ENCODE peak calls at places on chromosomes 6 and 20, in eight cellular contexts. E is breast epithelium, S is stomach, W is sigmoid colon, V is GM12891, G is spleen, A is upper lobe of left lung, B is transverse colon. X is an unnamed sample.

GRCh38 chr6:11272491-11273192 is 40.2 kb upstream of the NEDD9 start:
- DNase-seq in E (no peak), S (no peak), W (no peak), V (no peak), G (no peak), A (no peak), B (no peak), X (no peak)

GRCh38 chr20:53718622-53719021 is 125.0 kb upstream of the ZNF217 start:
- DNase-seq in E (no peak), S (no peak), W (no peak), V (no peak), G (no peak), A (no peak), B (no peak), X (no peak)

GRCh38 chr20:23995905-23996666 is 7.5 kb upstream of the GGTLC1 start:
- DNase-seq in E (no peak), S (peak; percentile 59), W (no peak), V (no peak), G (no peak), A (peak; percentile 48), B (peak; percentile 42), X (no peak)

GRCh38 chr6:134689676-134690447 is 260.0 kb downstream of the ALDH8A1 start:
- DNase-seq in E (no peak), S (peak; percentile 65), W (no peak), V (no peak), G (no peak), A (no peak), B (no peak), X (no peak)

GRCh38 chr6:31175961-31176360 is 5.5 kb upstream of the POU5F1 start:
- DNase-seq in E (no peak), S (no peak), W (no peak), V (no peak), G (no peak), A (no peak), B (no peak), X (no peak)

GRCh38 chr6:3623451-3624267 is 127.9 kb downstream of the PXDC1 start:
- DNase-seq in E (peak; percentile 40), S (no peak), W (no peak), V (no peak), G (peak; percentile 33), A (no peak), B (no peak), X (no peak)

GRCh38 chr6:148548065-148548748 is 198.6 kb upstream of the UST start:
- DNase-seq in E (no peak), S (no peak), W (no peak), V (no peak), G (no peak), A (no peak), B (no peak), X (no peak)

GRCh38 chr6:145647602-145648001 is 87.7 kb downstream of the EPM2A start:
- DNase-seq in E (no peak), S (no peak), W (no peak), V (no peak), G (no peak), A (no peak), B (no peak), X (no peak)

GRCh38 chr6:31821301-31822037 is 6.1 kb upstream of the HSPA1B start:
- DNase-seq in E (no peak), S (peak; percentile 84), W (peak; percentile 89), V (peak; percentile 59), G (peak; percentile 92), A (peak; percentile 80), B (peak; percentile 95), X (peak; percentile 67)

GRCh38 chr6:142377112-142377848 is 75.5 kb downstream of the ADGRG6 start:
- DNase-seq in E (no peak), S (peak; percentile 42), W (no peak), V (no peak), G (no peak), A (no peak), B (no peak), X (no peak)

GRCh38 chr6:136761227-136761922 is 30.9 kb downstream of the MAP3K5 start:
- DNase-seq in E (peak; percentile 57), S (no peak), W (no peak), V (no peak), G (peak; percentile 78), A (peak; percentile 35), B (no peak), X (no peak)

GRCh38 chr20:47642624-47643023 is 140.9 kb downstream of the NCOA3 start:
- DNase-seq in E (no peak), S (no peak), W (no peak), V (no peak), G (no peak), A (no peak), B (no peak), X (no peak)

DNA sequence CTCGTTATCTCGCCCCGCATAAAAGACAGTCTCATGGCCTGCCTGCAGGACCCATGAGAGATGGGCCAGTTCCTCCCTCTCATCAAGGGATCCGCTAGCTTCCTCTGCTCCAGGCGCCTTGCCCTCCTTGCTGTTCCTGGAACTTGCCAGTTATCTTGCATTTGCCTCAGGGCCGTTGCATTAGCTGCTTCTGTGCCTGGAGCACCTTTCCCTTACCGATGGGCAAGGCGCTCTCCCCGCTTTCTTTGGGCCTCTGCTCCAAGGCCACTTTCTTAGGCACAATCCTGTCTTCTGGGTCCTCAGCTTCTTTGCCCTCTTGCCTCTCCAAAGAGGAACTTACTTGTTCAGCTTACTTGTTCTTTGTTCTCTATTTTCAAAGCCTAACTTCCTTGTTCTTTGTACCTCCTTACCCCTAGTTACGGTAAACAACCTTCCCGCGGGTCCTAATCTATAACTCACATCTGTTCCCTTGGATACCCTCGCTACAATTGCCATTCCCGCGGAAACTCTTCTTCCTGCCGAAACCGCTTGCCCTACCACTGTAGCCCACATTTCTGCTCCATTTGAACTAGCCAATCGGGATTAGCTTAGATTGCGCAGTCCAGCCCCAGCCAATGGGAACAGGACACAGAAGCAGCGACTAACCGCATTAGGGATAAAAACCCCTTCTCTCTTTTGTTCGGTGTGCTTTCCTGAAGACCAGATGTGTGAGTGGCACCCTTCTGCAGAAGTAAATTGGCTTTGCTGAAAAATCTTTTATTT is 887 bp upstream of the NSFL1C start:
- DNase-seq in E (no peak), S (peak; percentile 69), W (no peak), V (no peak), G (peak; percentile 84), A (peak; percentile 48), B (peak; percentile 65), X (no peak)
- TF ChIP-seq POLR2AphosphoS5 in E (no peak), S (peak; percentile 73), W (no peak), V (no peak), G (peak; percentile 37), A (no peak), B (no peak), X (no peak)

DNA sequence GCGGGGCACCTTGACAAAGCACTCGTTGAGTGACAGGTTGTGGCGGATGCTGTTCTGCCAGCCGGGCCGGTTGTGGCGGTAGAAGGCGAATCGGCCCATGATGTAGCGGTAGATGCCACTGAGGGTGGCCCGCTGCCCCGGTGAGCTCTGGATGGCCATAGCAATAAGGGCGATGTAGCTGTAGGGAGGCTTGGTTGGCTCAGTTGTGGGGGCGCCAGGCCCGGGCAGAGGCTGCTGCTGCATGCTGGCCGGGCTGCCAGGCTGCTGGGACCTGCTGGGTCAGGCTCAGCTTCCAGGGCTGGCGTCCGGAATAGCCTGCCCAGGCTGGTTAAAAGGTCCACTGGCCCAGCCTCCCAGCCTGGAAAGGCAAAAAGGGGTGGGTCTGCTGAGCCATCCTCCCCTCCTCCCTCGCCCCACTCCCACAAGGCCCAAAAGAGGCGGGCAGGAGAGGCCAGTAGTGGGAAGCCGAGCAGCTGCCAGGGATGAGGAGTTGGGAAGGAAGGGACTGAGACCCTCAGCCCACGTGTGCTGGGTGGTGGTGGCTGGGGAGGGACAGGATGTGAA is at the start of gene FOXS1:
- DNase-seq in E (no peak), S (no peak), W (no peak), V (no peak), G (no peak), A (no peak), B (no peak), X (no peak)
- TF ChIP-seq POLR2A in E (no peak), S (no peak), W (no peak), V (no peak), G (no peak), A (no peak), B (no peak), X (no peak)

GRCh38 chr20:25390538-25391528 is at the start of gene ABHD12:
- DNase-seq in E (peak; percentile 93), S (peak; percentile 98), W (peak; percentile 98), V (peak; percentile 94), G (peak; percentile 99), A (peak; percentile 97), B (peak; percentile 98), X (peak; percentile 95)

GRCh38 chr20:25389381-25389857 is 1.2 kb downstream of the ABHD12 start:
- DNase-seq in E (no peak), S (no peak), W (no peak), V (no peak), G (no peak), A (no peak), B (no peak), X (no peak)

GRCh38 chr20:25394276-25394675 is 3.6 kb upstream of the ABHD12 start:
- DNase-seq in E (no peak), S (no peak), W (no peak), V (no peak), G (no peak), A (no peak), B (no peak), X (no peak)

GRCh38 chr20:25394996-25395395 is 4.4 kb upstream of the ABHD12 start:
- DNase-seq in E (no peak), S (no peak), W (no peak), V (no peak), G (no peak), A (no peak), B (no peak), X (no peak)

DNA sequence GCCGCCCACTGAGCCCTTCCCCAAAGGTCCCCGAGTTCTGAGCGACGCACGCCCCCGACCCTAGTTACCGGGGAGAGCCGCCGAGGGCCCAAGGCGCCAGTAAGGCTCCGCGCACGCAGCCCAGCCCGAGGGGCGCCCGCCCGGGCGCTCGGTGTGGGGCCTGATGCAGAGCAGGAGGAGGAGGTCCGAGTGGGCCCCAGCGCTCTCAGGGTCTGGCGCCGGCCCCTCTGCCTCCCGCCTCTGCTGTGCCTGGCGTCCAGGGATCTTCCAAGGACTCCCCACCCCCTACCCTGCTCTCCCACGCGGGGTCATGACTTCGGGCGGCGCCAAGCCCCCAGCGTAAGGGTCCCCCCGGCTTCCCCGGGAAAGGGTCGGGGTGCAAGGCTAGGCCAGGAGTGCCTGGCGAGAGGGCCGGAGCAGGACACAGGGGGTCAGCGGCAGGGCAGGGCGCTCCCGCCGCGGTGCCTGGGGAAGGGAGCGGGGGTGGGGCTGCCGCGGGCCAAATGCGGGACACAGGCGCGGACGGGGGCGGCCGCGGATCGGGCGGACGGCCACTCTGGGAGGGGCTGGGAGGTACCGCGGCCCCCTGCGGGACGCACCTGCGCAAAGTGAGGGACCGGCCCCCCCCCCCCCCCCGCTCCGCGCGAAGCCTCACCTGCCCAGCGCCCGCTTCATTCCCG is 637 bp downstream of the ABHD12 start:
- DNase-seq in E (no peak), S (peak; percentile 41), W (peak; percentile 70), V (peak; percentile 48), G (peak; percentile 92), A (peak; percentile 58), B (peak; percentile 50), X (peak; percentile 41)
- TF ChIP-seq POLR2AphosphoS5 in E (no peak), S (no peak), W (no peak), V (no peak), G (no peak), A (no peak), B (no peak), X (no peak)

DNA sequence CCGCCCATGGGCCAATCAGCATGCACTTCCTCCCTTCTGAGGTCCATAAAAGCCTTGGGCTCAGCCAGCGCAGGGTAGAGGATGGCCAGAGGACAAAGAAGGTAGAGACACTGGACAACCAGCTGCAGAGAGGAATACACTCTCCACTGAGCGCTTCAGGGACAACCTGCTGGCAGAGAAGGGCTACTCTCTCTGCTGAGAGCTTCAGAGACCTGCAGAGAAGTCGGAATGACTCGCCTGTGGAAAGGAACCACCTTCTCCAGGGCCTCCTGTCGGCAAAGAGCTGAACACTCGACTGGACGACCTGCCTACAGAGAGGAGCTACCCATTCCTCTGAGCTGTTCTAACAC is 31.4 kb upstream of the SLA2 start:
- DNase-seq in E (no peak), S (no peak), W (no peak), V (no peak), G (no peak), A (no peak), B (no peak), X (no peak)
- TF ChIP-seq POLR2A in E (no peak), S (no peak), W (no peak), V (no peak), G (no peak), A (no peak), B (no peak), X (no peak)